ENCODE peak calls at places on chromosomes 4 and X, in four cellular contexts. One of them, this sample, is unnamed.
A peak's percentile ranks its signal among the peaks of the same experiment; 100 is the strongest.

GRCh38 chr4:8818063-8818881 is 53.4 kb downstream of the HMX1 start:
- DNase-seq in IMR-90: no peak
- DNase-seq in sigmoid colon: peak; percentile 40
- DNase-seq in right cardiac atrium: no peak
- DNase-seq in this sample: peak; percentile 3

GRCh38 chr4:82181789-82182188 is 192.0 kb downstream of the HNRNPD start:
- DNase-seq in sigmoid colon: no peak
- DNase-seq in right cardiac atrium: no peak
- DNase-seq in IMR-90: no peak
- DNase-seq in this sample: no peak

GRCh38 chrX:143621276-143621675 is 14.6 kb downstream of the SLITRK4 start:
- DNase-seq in sigmoid colon: no peak
- DNase-seq in IMR-90: no peak
- DNase-seq in right cardiac atrium: no peak
- DNase-seq in this sample: no peak

GRCh38 chr4:126899382-126899801 is 733.4 kb upstream of the INTU start:
- DNase-seq in right cardiac atrium: peak; percentile 50
- DNase-seq in IMR-90: peak; percentile 94
- DNase-seq in sigmoid colon: no peak
- DNase-seq in this sample: no peak

GRCh38 chrX:45143455-45143854 is 57.2 kb downstream of the DIPK2B start:
- DNase-seq in right cardiac atrium: no peak
- DNase-seq in sigmoid colon: no peak
- DNase-seq in IMR-90: no peak
- DNase-seq in this sample: no peak

GRCh38 chr4:56684320-56684719 is 3.2 kb upstream of the HOPX start:
- DNase-seq in sigmoid colon: no peak
- DNase-seq in right cardiac atrium: no peak
- DNase-seq in IMR-90: peak; percentile 37
- DNase-seq in this sample: no peak

GRCh38 chrX:111254896-111255693 is 15.2 kb downstream of the CAPN6 start:
- DNase-seq in sigmoid colon: no peak
- DNase-seq in right cardiac atrium: no peak
- DNase-seq in IMR-90: no peak
- DNase-seq in this sample: no peak

GRCh38 chrX:107674480-107675364 is 46.4 kb downstream of the PRPS1 start:
- DNase-seq in IMR-90: no peak
- DNase-seq in sigmoid colon: peak; percentile 95
- DNase-seq in right cardiac atrium: peak; percentile 85
- DNase-seq in this sample: peak; percentile 40

GRCh38 chr4:144174401-144175067 is 34.0 kb upstream of the GYPA start:
- DNase-seq in sigmoid colon: no peak
- DNase-seq in right cardiac atrium: no peak
- DNase-seq in IMR-90: peak; percentile 59
- DNase-seq in this sample: no peak

GRCh38 chrX:151792505-151792904 is 58.0 kb downstream of the CNGA2 start:
- DNase-seq in IMR-90: no peak
- DNase-seq in right cardiac atrium: no peak
- DNase-seq in sigmoid colon: no peak
- DNase-seq in this sample: no peak
- H3K9me3 ChIP-seq in IMR-90: peaks cover 10% of the 10 kb centered on the region
- H3K9me3 ChIP-seq in right cardiac atrium: no peaks in the 10 kb centered on the region
- H3K9me3 ChIP-seq in sigmoid colon: no peaks in the 10 kb centered on the region
- H3K9me3 ChIP-seq in this sample: no peaks in the 10 kb centered on the region

GRCh38 chr4:102350634-102351033 is 5.4 kb upstream of the SLC39A8 start:
- DNase-seq in right cardiac atrium: no peak
- DNase-seq in sigmoid colon: no peak
- DNase-seq in IMR-90: no peak
- DNase-seq in this sample: no peak
- H3K9me3 ChIP-seq in right cardiac atrium: no peaks in the 10 kb centered on the region
- H3K9me3 ChIP-seq in sigmoid colon: no peaks in the 10 kb centered on the region
- H3K9me3 ChIP-seq in IMR-90: no peaks in the 10 kb centered on the region
- H3K9me3 ChIP-seq in this sample: no peaks in the 10 kb centered on the region

DNA sequence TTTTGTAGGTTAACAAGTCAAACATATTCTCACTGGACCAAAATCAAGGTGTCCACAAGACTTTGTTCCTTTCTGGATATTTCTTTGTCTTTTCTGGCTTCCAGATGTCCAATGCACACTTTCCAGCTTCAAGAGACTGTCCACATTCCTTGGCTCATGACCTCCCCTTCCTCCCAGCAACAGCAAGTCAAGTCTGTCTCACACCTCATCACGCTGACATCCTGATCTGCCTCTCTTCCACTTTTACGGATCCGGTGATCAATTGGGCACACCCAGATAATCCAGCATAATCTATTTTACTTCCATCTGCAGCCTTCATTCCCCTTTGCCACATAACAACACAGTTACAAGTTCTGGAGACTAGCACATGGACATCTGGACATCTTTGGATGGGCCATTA is 9.6 kb downstream of the TIFA start:
- DNase-seq in IMR-90: no peak
- DNase-seq in sigmoid colon: no peak
- DNase-seq in right cardiac atrium: no peak
- DNase-seq in this sample: no peak
- H3K9me3 ChIP-seq in IMR-90: peaks cover 4% of the 10 kb centered on the region
- H3K9me3 ChIP-seq in sigmoid colon: no peaks in the 10 kb centered on the region
- H3K9me3 ChIP-seq in right cardiac atrium: no peaks in the 10 kb centered on the region
- H3K9me3 ChIP-seq in this sample: no peaks in the 10 kb centered on the region

GRCh38 chrX:11757729-11758399 is at the start of gene MSL3:
- DNase-seq in sigmoid colon: peak; percentile 76
- DNase-seq in right cardiac atrium: peak; percentile 87
- DNase-seq in IMR-90: peak; percentile 61
- DNase-seq in this sample: peak; percentile 68

GRCh38 chrX:11757397-11757728 is 674 bp upstream of the MSL3 start:
- DNase-seq in right cardiac atrium: no peak
- DNase-seq in sigmoid colon: no peak
- DNase-seq in IMR-90: no peak
- DNase-seq in this sample: no peak

GRCh38 chrX:11754958-11755645 is 2.9 kb upstream of the MSL3 start:
- DNase-seq in right cardiac atrium: no peak
- DNase-seq in sigmoid colon: no peak
- DNase-seq in IMR-90: no peak
- DNase-seq in this sample: no peak

GRCh38 chrX:11755724-11756123 is 2.3 kb upstream of the MSL3 start:
- DNase-seq in right cardiac atrium: no peak
- DNase-seq in sigmoid colon: no peak
- DNase-seq in IMR-90: no peak
- DNase-seq in this sample: no peak

DNA sequence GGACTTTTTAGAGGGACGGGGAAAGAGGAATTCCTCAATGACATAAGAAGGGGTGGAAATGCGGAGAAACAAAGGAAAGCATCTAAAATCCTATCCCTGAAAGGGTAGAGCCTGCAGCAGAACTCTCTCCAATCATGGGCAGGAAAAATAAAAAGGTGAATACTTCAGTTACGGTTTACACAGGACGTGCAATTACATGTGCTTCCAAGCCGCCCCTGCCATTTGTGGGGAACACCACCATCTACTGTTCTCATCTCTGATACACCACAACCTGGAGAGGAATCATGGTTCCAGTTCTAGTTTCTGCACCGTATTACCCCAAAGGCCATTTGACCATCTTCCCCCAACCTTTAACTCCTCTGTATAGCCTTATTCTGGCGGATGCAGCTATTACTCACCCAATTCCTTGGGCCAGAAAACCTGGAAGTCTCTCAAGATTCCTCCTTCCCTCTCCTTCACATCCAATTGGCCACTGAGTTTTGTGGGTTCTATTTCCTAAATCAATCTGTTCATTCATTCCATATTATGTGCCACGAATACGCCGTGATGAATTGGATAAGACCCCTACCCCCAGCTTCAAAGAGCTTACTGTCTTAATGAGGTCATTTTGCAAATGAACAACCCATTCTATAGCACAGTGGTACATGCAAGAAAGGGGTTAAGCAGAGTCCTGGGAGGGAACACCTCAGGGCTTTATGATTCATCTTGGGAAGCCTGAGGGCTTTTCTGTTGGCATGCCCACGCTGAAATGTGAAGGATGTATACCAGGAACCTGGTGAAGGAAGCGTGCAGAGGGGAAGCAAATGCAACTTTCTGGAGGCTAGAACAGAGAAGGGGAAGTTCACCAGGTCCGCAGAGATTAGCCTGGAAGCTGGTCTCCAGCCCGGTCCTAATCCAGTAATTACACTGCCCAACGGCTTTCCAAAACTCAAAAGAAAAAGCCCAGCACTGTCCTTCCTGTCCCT is 1.4 kb upstream of the MSL3 start:
- DNase-seq in right cardiac atrium: no peak
- DNase-seq in IMR-90: no peak
- DNase-seq in sigmoid colon: no peak
- DNase-seq in this sample: no peak
- H3K9me3 ChIP-seq in right cardiac atrium: no peaks in the 10 kb centered on the region
- H3K9me3 ChIP-seq in IMR-90: no peaks in the 10 kb centered on the region
- H3K9me3 ChIP-seq in sigmoid colon: no peaks in the 10 kb centered on the region
- H3K9me3 ChIP-seq in this sample: no peaks in the 10 kb centered on the region

GRCh38 chr4:168564024-168564423 is 67.2 kb downstream of the PALLD start:
- DNase-seq in sigmoid colon: no peak
- DNase-seq in IMR-90: no peak
- DNase-seq in right cardiac atrium: no peak
- DNase-seq in this sample: no peak
- H3K9me3 ChIP-seq in sigmoid colon: no peaks in the 10 kb centered on the region
- H3K9me3 ChIP-seq in IMR-90: no peaks in the 10 kb centered on the region
- H3K9me3 ChIP-seq in right cardiac atrium: no peaks in the 10 kb centered on the region
- H3K9me3 ChIP-seq in this sample: no peaks in the 10 kb centered on the region

DNA sequence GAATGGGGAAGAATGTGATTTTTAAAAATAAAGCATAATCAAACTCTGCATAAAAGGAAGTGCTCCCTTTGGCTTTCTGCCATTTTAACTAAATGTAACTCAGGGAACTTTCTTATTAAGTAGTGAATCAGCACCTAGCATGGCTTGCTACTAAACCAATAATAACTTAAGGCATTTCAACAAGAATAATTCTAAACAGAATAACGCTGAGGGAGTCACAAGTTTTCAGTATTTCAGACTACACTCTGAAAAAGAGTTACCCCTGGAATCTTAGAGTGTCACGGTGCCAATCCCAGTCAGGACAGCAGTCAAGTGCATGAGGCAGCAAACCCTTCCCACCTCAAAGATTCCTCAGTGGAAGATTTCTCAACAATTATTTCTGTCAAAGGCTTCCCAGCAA is 97.2 kb upstream of the MYOZ2 start:
- DNase-seq in sigmoid colon: no peak
- DNase-seq in IMR-90: peak; percentile 40
- DNase-seq in right cardiac atrium: no peak
- DNase-seq in this sample: no peak
- H3K9me3 ChIP-seq in sigmoid colon: no peaks in the 10 kb centered on the region
- H3K9me3 ChIP-seq in IMR-90: no peaks in the 10 kb centered on the region
- H3K9me3 ChIP-seq in right cardiac atrium: no peaks in the 10 kb centered on the region
- H3K9me3 ChIP-seq in this sample: no peaks in the 10 kb centered on the region

This sample was measured in T-helper 17 cell.